ENCODE peak calls at places on chromosomes 7 and 10, in five cellular contexts. Q is breast epithelium, G is sigmoid colon, W is transverse colon, C is adrenal gland. N is an unnamed sample.

GRCh38 chr7:73706122-73707044 is 13.1 kb downstream of the STX1A start:
- DNase-seq in Q (no peak), G (no peak), W (no peak), C (no peak), N (no peak)

GRCh38 chr7:16708980-16709379 is 44.6 kb upstream of the TSPAN13 start:
- DNase-seq in Q (no peak), G (no peak), W (no peak), C (peak; percentile 71), N (peak; percentile 21)

GRCh38 chr10:4319870-4320367 is 506.1 kb upstream of the AKR1E2 start:
- DNase-seq in Q (no peak), G (no peak), W (no peak), C (no peak), N (no peak)

GRCh38 chr7:79923953-79924352 is 210.7 kb upstream of the GNAI1 start:
- DNase-seq in Q (no peak), G (no peak), W (no peak), C (no peak), N (no peak)

GRCh38 chr7:36348256-36348655 is 41.4 kb upstream of the ANLN start:
- DNase-seq in Q (no peak), G (no peak), W (no peak), C (no peak), N (no peak)

GRCh38 chr10:117224036-117224430 is 16.9 kb upstream of the SLC18A2 start:
- DNase-seq in Q (no peak), G (peak; percentile 9), W (no peak), C (no peak), N (no peak)

GRCh38 chr10:123786306-123786705 is 105.3 kb downstream of the CPXM2 start:
- DNase-seq in Q (no peak), G (no peak), W (no peak), C (no peak), N (no peak)

GRCh38 chr10:116444527-116445142 is 17.0 kb downstream of the PNLIPRP3 start:
- DNase-seq in Q (no peak), G (no peak), W (no peak), C (no peak), N (no peak)

GRCh38 chr10:32210306-32211045 is 136.5 kb downstream of the EPC1 start:
- DNase-seq in Q (no peak), G (no peak), W (peak; percentile 24), C (no peak), N (no peak)

GRCh38 chr10:22314852-22315251 is 1.3 kb upstream of the COMMD3 start:
- DNase-seq in Q (no peak), G (no peak), W (no peak), C (no peak), N (no peak)

GRCh38 chr10:132170561-132171361 is 16.0 kb upstream of the DPYSL4 start:
- DNase-seq in Q (no peak), G (no peak), W (no peak), C (no peak), N (no peak)

GRCh38 chr10:132168571-132169030 is 18.1 kb upstream of the DPYSL4 start:
- DNase-seq in Q (no peak), G (no peak), W (no peak), C (no peak), N (no peak)

GRCh38 chr10:87865201-87866025 is 2.0 kb downstream of the PTEN start:
- DNase-seq in Q (no peak), G (no peak), W (no peak), C (no peak), N (no peak)

GRCh38 chr7:131652194-131652593 is 95.8 kb upstream of the PODXL start:
- DNase-seq in Q (no peak), G (no peak), W (no peak), C (no peak), N (no peak)

GRCh38 chr10:47241946-47242900 is 57.8 kb upstream of the GDF10 start:
- DNase-seq in Q (no peak), G (no peak), W (peak; percentile 2), C (peak; percentile 13), N (no peak)

GRCh38 chr7:131076711-131077170 is 250.9 kb upstream of the MKLN1 start:
- DNase-seq in Q (no peak), G (no peak), W (no peak), C (no peak), N (no peak)

GRCh38 chr7:78020131-78020873 is 221.7 kb downstream of the PHTF2 start:
- DNase-seq in Q (no peak), G (peak; percentile 80), W (peak; percentile 63), C (peak; percentile 88), N (peak; percentile 45)

GRCh38 chr7:136189506-136189998 is 212.4 kb upstream of the MTPN start:
- DNase-seq in Q (no peak), G (no peak), W (no peak), C (no peak), N (no peak)

GRCh38 chr10:17381502-17382142 is 72.8 kb downstream of the ST8SIA6 start:
- DNase-seq in Q (no peak), G (no peak), W (no peak), C (no peak), N (no peak)

GRCh38 chr7:149875396-149875795 is 1.6 kb downstream of the ATP6V0E2 start:
- DNase-seq in Q (no peak), G (no peak), W (no peak), C (peak; percentile 54), N (no peak)

GRCh38 chr7:149872419-149873073 is 1.2 kb upstream of the ATP6V0E2 start:
- DNase-seq in Q (peak; percentile 70), G (peak; percentile 96), W (peak; percentile 77), C (peak; percentile 97), N (peak; percentile 88)

GRCh38 chr7:149873074-149873967 is 448 bp upstream of the ATP6V0E2 start:
- DNase-seq in Q (peak; percentile 90), G (peak; percentile 98), W (peak; percentile 96), C (peak; percentile 98), N (peak; percentile 95)

GRCh38 chr7:149873968-149874643 is at the start of gene ATP6V0E2:
- DNase-seq in Q (no peak), G (no peak), W (no peak), C (peak; percentile 56), N (no peak)

GRCh38 chr7:149874644-149875028 is 867 bp downstream of the ATP6V0E2 start:
- DNase-seq in Q (peak; percentile 50), G (no peak), W (no peak), C (peak; percentile 55), N (no peak)
- TF ChIP-seq POLR2A in Q (no peak), G (no peak), W (no peak), C (no peak), N (no peak)

GRCh38 chr7:141397236-141398163 is 153.7 kb upstream of the AGK start:
- DNase-seq in Q (no peak), G (no peak), W (no peak), C (no peak), N (no peak)

GRCh38 chr7:141400356-141400755 is 150.9 kb upstream of the AGK start:
- DNase-seq in Q (no peak), G (no peak), W (no peak), C (no peak), N (no peak)

GRCh38 chr7:141402277-141402996 is 148.8 kb upstream of the AGK start:
- DNase-seq in Q (no peak), G (no peak), W (no peak), C (no peak), N (no peak)
- H3K27ac ChIP-seq in Q (no peak overlapping the region), G (no peak overlapping the region), W (no peak overlapping the region), C (no peak overlapping the region), N (no peak overlapping the region)

GRCh38 chr7:867001-867405 is 9.4 kb upstream of the GET4 start:
- DNase-seq in Q (peak; percentile 88), G (peak; percentile 93), W (peak; percentile 60), C (no peak), N (peak; percentile 75)
- TF ChIP-seq POLR2A in Q (no peak), G (peak; percentile 2), W (no peak), C (no peak), N (no peak)

GRCh38 chr10:110458583-110458920 is 39.2 kb upstream of the DUSP5 start:
- DNase-seq in Q (no peak), G (no peak), W (no peak), C (peak; percentile 50), N (no peak)

GRCh38 chr10:110457851-110458582 is 39.7 kb upstream of the DUSP5 start:
- DNase-seq in Q (no peak), G (peak; percentile 13), W (peak; percentile 19), C (peak; percentile 20), N (no peak)

GRCh38 chr10:110460111-110460809 is 37.4 kb upstream of the DUSP5 start:
- DNase-seq in Q (peak; percentile 71), G (no peak), W (peak; percentile 42), C (peak; percentile 56), N (peak; percentile 5)

GRCh38 chr10:110461088-110461487 is 36.6 kb upstream of the DUSP5 start:
- DNase-seq in Q (no peak), G (no peak), W (no peak), C (peak; percentile 28), N (no peak)

GRCh38 chr10:110459600-110459999 is 38.1 kb upstream of the DUSP5 start:
- DNase-seq in Q (no peak), G (no peak), W (no peak), C (peak; percentile 27), N (no peak)
- H3K27ac ChIP-seq in Q (peak overlapping the region; percentile 66), G (no peak overlapping the region), W (no peak overlapping the region), C (no peak overlapping the region), N (no peak overlapping the region)

DNA sequence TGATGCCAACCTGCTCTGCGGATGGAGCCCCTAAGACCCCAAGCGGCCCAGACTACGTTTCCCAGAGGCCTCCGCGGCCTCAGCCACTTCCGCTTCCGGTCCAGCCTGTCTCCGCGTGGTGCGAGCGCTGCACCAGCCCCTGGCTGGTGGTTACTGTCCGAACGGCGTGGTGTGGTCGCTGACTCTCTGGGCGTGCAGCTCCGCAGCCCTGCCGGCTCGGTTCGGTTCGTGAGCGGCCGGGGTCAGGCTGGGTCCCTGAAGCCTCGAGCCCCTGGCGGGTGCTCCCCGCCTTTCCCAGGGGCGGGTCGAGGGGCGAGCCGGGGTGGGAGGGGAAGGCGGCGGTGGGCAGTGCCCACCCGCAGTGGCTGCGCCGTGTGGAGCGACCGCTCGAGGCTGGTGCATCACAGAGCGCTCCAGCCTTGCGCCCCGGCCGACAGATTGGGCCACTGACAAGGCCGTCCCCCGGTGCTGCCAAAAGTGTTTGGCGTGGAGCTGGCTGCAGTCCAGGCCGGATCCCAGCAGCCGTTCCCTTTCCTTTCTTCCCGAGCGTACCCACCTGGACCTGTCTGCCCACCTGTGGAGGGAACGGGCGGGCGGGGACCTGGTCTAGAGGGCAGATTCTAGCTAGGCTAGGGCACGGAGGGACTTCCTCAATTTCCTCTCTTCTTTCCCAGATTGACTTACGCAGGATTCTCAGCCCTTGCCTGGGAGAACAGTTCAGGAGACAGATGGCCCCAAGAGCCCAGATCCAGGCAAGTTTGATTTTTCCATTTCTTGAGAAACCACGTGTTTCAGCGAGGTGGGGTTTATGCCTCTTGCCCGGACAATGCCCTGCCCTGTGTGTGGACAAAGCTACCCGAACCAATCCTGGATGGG is at the start of gene ZNF485:
- DNase-seq in Q (peak; percentile 61), G (peak; percentile 81), W (peak; percentile 69), C (peak; percentile 76), N (peak; percentile 35)
- TF ChIP-seq POLR2A in Q (no peak), G (no peak), W (peak; percentile 31), C (no peak), N (peak; percentile 28)

N was measured in gastrocnemius medialis.